ENCODE peak calls at places on chromosomes 4 and X, in seven cellular contexts. R, M, X, S, A, N and H are unnamed samples.

GRCh38 chrX:78375894-78376293 is 48.5 kb upstream of the CYSLTR1 start:
- DNase-seq in N (no peak), M (no peak), R (no peak), S (peak; percentile 5), X (no peak), A (no peak), H (no peak)

GRCh38 chr4:127868196-127868595 is 12.5 kb upstream of the PLK4 start:
- DNase-seq in X (no peak), S (no peak), M (no peak), R (no peak), A (no peak), N (no peak), H (no peak)

GRCh38 chrX:71625471-71625870 is 7.2 kb upstream of the CXCR3 start:
- DNase-seq in X (no peak), S (no peak), R (no peak), N (no peak), A (no peak), M (no peak), H (no peak)

GRCh38 chrX:10350991-10351390 is 194.2 kb downstream of the CLCN4 start:
- DNase-seq in X (no peak), R (no peak), S (no peak), M (no peak), A (no peak), N (no peak), H (no peak)

GRCh38 chr4:1260418-1261106 is 11.6 kb upstream of the CTBP1 start:
- DNase-seq in N (no peak), R (no peak), S (no peak), M (no peak), X (no peak), A (no peak), H (no peak)

GRCh38 chr4:25112349-25113008 is 47.8 kb downstream of the SEPSECS start:
- DNase-seq in M (no peak), S (no peak), N (no peak), R (no peak), X (no peak), A (no peak), H (no peak)

GRCh38 chrX:17065100-17065499 is 118.6 kb downstream of the REPS2 start:
- DNase-seq in N (no peak), R (no peak), S (no peak), M (no peak), X (no peak), A (no peak), H (no peak)

GRCh38 chrX:18677140-18677834 is 5.4 kb upstream of the RS1 start:
- DNase-seq in A (no peak), R (no peak), M (peak; percentile 28), S (no peak), X (no peak), N (no peak), H (no peak)

GRCh38 chr4:5870701-5871100 is 22.2 kb downstream of the CRMP1 start:
- DNase-seq in X (no peak), S (no peak), N (no peak), A (no peak), M (no peak), R (no peak), H (no peak)

GRCh38 chrX:104193485-104193884 is 27.2 kb downstream of the FAM199X start:
- DNase-seq in N (no peak), S (no peak), A (no peak), M (no peak), R (no peak), X (no peak), H (no peak)

GRCh38 chr4:151781026-151781425 is 20.2 kb upstream of the GATB start:
- DNase-seq in S (no peak), M (no peak), A (no peak), N (no peak), R (no peak), X (no peak), H (no peak)

GRCh38 chrX:81996166-81996565 is 794.3 kb downstream of the SH3BGRL start:
- DNase-seq in M (no peak), S (no peak), X (no peak), N (no peak), A (peak; percentile 52), R (no peak), H (no peak)

DNA sequence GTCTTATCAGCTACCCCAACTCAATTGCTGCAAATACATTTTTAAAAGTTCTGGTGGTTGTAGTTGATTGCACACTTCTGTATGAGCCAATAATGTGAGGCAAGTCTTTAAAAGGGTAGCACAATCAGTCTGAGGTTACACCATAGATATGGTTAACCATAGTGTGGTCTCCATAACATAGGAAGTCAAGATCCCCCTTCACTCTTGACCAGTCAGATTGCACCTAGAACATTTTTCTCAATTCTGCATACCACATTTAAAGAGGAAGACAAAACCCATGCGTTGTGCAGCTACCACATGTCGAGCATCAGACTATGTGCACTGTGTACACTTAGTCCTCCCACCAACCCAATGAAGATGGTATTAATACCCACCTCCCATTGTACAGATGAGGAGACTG is 26.5 kb upstream of the CYBB start:
- DNase-seq in A (no peak), S (no peak), M (no peak), R (no peak), X (no peak), N (no peak), H (no peak)
- H3K4me3 ChIP-seq in A (no peak overlapping the region), S (no peak overlapping the region), M (no peak overlapping the region), R (no peak overlapping the region), X (no peak overlapping the region), N (no peak overlapping the region), H (no peak overlapping the region)

DNA sequence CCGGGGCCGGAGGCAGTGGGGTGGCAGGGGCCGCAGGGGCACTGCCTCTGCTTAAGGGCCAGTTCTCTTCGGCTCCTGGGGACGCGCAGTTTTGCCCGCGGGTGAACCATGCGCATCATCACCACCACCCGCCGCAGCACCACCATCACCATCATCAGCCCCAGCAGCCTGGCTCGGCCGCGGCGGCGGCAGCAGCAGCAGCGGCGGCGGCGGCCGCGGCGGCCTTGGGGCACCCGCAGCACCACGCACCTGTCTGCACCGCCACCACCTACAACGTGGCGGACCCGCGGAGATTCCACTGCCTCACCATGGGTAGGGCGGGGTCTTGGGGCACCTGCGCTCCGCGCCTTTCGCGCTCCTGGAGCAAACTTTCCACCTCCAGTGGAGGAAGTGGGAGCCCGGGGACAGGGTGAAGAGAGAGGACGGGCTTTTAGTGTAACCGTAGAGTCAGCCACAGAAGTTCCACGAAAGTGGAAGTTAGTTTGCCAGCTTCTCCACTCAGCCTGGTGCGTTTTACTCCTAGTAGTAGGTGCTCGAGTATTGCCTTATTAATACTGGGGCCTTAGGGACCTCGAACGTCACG is 735 bp downstream of the GSX2 start:
- DNase-seq in N (peak; percentile 53), S (no peak), M (no peak), X (no peak), A (peak; percentile 77), R (no peak), H (no peak)
- H3K27me3 ChIP-seq in N (peaks cover 100% of the 10 kb centered on the region), S (peaks cover 91% of the 10 kb centered on the region), M (peaks cover 100% of the 10 kb centered on the region), X (peaks cover 91% of the 10 kb centered on the region), A (no peaks in the 10 kb centered on the region), R (peaks cover 100% of the 10 kb centered on the region), H (peaks cover 100% of the 10 kb centered on the region)

GRCh38 chr4:113955948-113956347 is 23.5 kb downstream of the ARSJ start:
- DNase-seq in S (no peak), A (no peak), N (no peak), X (no peak), M (no peak), R (no peak), H (no peak)
- H3K4me3 ChIP-seq in S (no peak overlapping the region), A (no peak overlapping the region), N (no peak overlapping the region), X (no peak overlapping the region), M (no peak overlapping the region), R (no peak overlapping the region), H (no peak overlapping the region)

GRCh38 chrX:119500061-119500800 is 32.0 kb downstream of the SLC25A5 start:
- DNase-seq in A (peak; percentile 31), R (no peak), X (no peak), M (no peak), S (no peak), N (no peak), H (no peak)

GRCh38 chrX:119502727-119503483 is 34.7 kb downstream of the SLC25A5 start:
- DNase-seq in X (peak; percentile 83), M (peak; percentile 71), R (peak; percentile 71), A (peak; percentile 57), S (no peak), N (no peak), H (no peak)

GRCh38 chrX:119503484-119503861 is 35.2 kb downstream of the SLC25A5 start:
- DNase-seq in N (no peak), X (peak; percentile 65), M (peak; percentile 53), S (peak; percentile 9), R (peak; percentile 59), A (peak; percentile 84), H (no peak)

GRCh38 chrX:119505945-119506344 is 37.7 kb downstream of the SLC25A5 start:
- DNase-seq in M (no peak), A (no peak), R (no peak), X (peak; percentile 77), S (no peak), N (no peak), H (no peak)

GRCh38 chrX:119501511-119502148 is 33.4 kb downstream of the SLC25A5 start:
- DNase-seq in A (peak; percentile 30), N (no peak), M (no peak), S (no peak), R (peak; percentile 45), X (peak; percentile 42), H (no peak)
- H3K27me3 ChIP-seq in A (no peaks in the 10 kb centered on the region), N (no peaks in the 10 kb centered on the region), M (no peaks in the 10 kb centered on the region), S (no peaks in the 10 kb centered on the region), R (no peaks in the 10 kb centered on the region), X (no peaks in the 10 kb centered on the region), H (no peaks in the 10 kb centered on the region)